ENCODE peak calls at places on chromosomes 7 and 10, in ten cellular contexts. A is upper lobe of right lung, H is IMR-90, Y is sigmoid colon, Z is lower lobe of right lung, T is lung, G is right cardiac atrium, V is heart right ventricle, Q is Karpas-422, C is GM23248. M is an unnamed sample.

GRCh38 chr10:13970231-13970966 is 360.3 kb downstream of the FRMD4A start:
- DNase-seq in A (no peak), H (no peak), Y (no peak), Z (no peak), T (no peak), G (peak; percentile 66), V (no peak), Q (no peak), C (no peak), M (no peak)

GRCh38 chr7:42932861-42933591 is 850 bp downstream of the MRPL32 start:
- DNase-seq in A (no peak), H (peak; percentile 26), Y (no peak), Z (no peak), T (no peak), G (peak; percentile 62), V (no peak), Q (peak; percentile 52), C (peak; percentile 60), M (no peak)

GRCh38 chr10:49634053-49634660 is 20.3 kb downstream of the CHAT start:
- DNase-seq in A (peak; percentile 38), H (no peak), Y (peak; percentile 48), Z (peak; percentile 38), T (no peak), G (no peak), V (no peak), Q (no peak), C (no peak), M (no peak)

GRCh38 chr10:70234668-70235447 is 1.6 kb upstream of the PPA1 start:
- DNase-seq in A (no peak), H (peak; percentile 84), Y (no peak), Z (no peak), T (no peak), G (no peak), V (no peak), Q (no peak), C (peak; percentile 95), M (no peak)

GRCh38 chr10:133230023-133230319 is at the start of gene UTF1:
- DNase-seq in A (no peak), H (no peak), Y (no peak), Z (no peak), T (no peak), G (no peak), V (no peak), Q (no peak), C (no peak), M (no peak)

GRCh38 chr7:151378496-151379192 is 31.2 kb downstream of the WDR86 start:
- DNase-seq in A (peak; percentile 54), H (no peak), Y (no peak), Z (no peak), T (no peak), G (no peak), V (no peak), Q (no peak), C (no peak), M (peak; percentile 74)

GRCh38 chr7:19455508-19456132 is 253.2 kb downstream of the POLR1F start:
- DNase-seq in A (no peak), H (no peak), Y (no peak), Z (no peak), T (no peak), G (no peak), V (no peak), Q (no peak), C (no peak), M (no peak)

GRCh38 chr10:101817542-101818118 is 614 bp downstream of the OGA start:
- DNase-seq in A (peak; percentile 94), H (peak; percentile 95), Y (peak; percentile 97), Z (peak; percentile 94), T (peak; percentile 93), G (peak; percentile 97), V (peak; percentile 88), Q (peak; percentile 72), C (peak; percentile 97), M (peak; percentile 97)

GRCh38 chr10:36676321-36677169 is 448.9 kb upstream of the ANKRD30A start:
- DNase-seq in A (no peak), H (peak; percentile 73), Y (no peak), Z (no peak), T (no peak), G (no peak), V (no peak), Q (peak; percentile 51), C (peak; percentile 71), M (no peak)

GRCh38 chr7:144386741-144387140 is 16.8 kb downstream of the NOBOX start:
- DNase-seq in A (no peak), H (peak; percentile 13), Y (no peak), Z (no peak), T (no peak), G (no peak), V (no peak), Q (no peak), C (peak; percentile 77), M (no peak)

DNA sequence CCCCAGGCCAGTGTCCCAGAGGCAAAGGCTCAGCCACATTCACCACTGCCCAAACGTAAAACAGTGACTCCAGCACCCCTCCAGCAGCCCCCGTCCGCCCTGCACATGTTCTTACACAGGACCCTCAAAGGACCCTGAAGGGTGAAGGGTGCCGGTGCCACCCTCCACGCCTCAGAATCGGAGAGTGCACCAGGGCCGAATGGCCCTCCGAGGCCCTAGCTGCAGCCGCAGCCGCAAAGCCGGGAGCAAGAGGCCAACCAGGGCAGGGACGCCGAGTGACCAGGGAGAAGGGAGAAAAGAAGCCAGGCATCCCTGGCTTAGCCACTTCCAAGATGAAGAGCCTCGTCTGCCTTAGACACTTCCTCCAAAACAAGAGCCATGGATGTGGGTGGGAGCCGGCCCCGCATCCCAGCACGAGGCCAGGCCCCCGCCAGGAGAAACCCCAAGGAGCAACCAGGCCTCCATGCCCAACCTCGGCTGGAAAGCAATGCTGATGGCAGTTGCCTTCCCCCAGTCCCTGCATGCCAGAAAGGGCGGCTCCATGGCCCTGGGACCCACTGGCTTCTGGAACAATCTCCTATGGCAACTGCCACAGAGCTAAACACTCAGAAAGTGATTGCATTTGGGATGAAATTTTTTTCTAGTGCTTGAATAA is 92.4 kb downstream of the MAD1L1 start:
- DNase-seq in A (no peak), H (no peak), Y (no peak), Z (no peak), T (no peak), G (peak; percentile 47), V (peak; percentile 6), Q (no peak), C (peak; percentile 6), M (no peak)
- H3K4me1 ChIP-seq in A (no peaks in the 10 kb centered on the region), H (no peaks in the 10 kb centered on the region), Y (no peaks in the 10 kb centered on the region), Z (no peaks in the 10 kb centered on the region), T (no peaks in the 10 kb centered on the region), G (no peaks in the 10 kb centered on the region), V (no peaks in the 10 kb centered on the region), Q (peaks cover 17% of the 10 kb centered on the region), C (no peaks in the 10 kb centered on the region), M (no peaks in the 10 kb centered on the region)

GRCh38 chr10:94366382-94366781 is 3.6 kb upstream of the NOC3L start:
- DNase-seq in A (no peak), H (no peak), Y (no peak), Z (no peak), T (no peak), G (no peak), V (no peak), Q (no peak), C (no peak), M (no peak)

GRCh38 chr10:94364480-94364879 is 1.7 kb upstream of the NOC3L start:
- DNase-seq in A (no peak), H (no peak), Y (no peak), Z (no peak), T (no peak), G (no peak), V (no peak), Q (no peak), C (no peak), M (no peak)

GRCh38 chr10:94362360-94363250 is at the start of gene NOC3L:
- DNase-seq in A (peak; percentile 98), H (peak; percentile 96), Y (peak; percentile 97), Z (peak; percentile 97), T (peak; percentile 94), G (peak; percentile 99), V (peak; percentile 96), Q (peak; percentile 94), C (peak; percentile 99), M (peak; percentile 98)

GRCh38 chr10:94361161-94361794 is 1.5 kb downstream of the NOC3L start:
- DNase-seq in A (no peak), H (no peak), Y (no peak), Z (no peak), T (no peak), G (peak; percentile 54), V (no peak), Q (no peak), C (peak; percentile 49), M (no peak)

GRCh38 chr10:94363251-94363565 is 469 bp upstream of the NOC3L start:
- DNase-seq in A (no peak), H (no peak), Y (no peak), Z (no peak), T (no peak), G (no peak), V (no peak), Q (no peak), C (no peak), M (no peak)
- H3K27ac ChIP-seq in A (peak overlapping the region; percentile 39), H (no peak overlapping the region), Y (peak overlapping the region; percentile 75), Z (peak overlapping the region; percentile 72), T (no peak overlapping the region), G (no peak overlapping the region), V (peak overlapping the region; percentile 84), Q (no peak overlapping the region), C (no peak overlapping the region), M (no peak overlapping the region)

DNA sequence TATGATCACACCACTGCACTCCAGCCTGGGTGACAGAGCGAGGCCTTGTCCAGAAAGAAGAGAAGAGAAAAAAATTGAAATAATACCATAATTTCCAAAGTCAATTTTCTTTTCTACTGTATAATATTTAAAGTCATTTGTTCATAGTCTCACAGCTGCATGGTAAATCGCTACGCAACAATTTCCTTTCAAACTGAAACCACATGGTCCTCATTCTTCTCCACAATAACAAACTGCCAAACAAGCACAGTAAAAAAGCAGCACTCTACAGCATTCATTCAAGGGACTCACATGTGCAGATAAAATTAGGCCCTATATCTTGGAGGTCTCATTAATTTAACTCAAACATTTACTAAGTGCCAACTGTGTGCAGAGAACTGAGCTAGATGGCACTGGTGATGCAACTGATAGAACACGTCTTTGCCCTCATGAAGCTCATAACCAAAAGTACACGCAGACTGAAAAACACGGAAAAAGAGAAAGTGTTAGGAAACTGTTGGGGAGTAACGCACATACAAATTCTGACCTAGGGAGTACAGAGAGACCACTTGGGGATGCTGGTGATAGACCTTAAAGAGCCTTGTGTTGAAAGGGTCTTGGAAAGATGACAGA is 68.4 kb upstream of the SRRM3 start:
- DNase-seq in A (no peak), H (no peak), Y (no peak), Z (no peak), T (no peak), G (no peak), V (no peak), Q (no peak), C (no peak), M (no peak)
- H3K4me1 ChIP-seq in A (no peaks in the 10 kb centered on the region), H (no peaks in the 10 kb centered on the region), Y (no peaks in the 10 kb centered on the region), Z (no peaks in the 10 kb centered on the region), T (no peaks in the 10 kb centered on the region), G (no peaks in the 10 kb centered on the region), V (no peaks in the 10 kb centered on the region), Q (peaks cover 3% of the 10 kb centered on the region), C (peaks cover 12% of the 10 kb centered on the region), M (no peaks in the 10 kb centered on the region)

DNA sequence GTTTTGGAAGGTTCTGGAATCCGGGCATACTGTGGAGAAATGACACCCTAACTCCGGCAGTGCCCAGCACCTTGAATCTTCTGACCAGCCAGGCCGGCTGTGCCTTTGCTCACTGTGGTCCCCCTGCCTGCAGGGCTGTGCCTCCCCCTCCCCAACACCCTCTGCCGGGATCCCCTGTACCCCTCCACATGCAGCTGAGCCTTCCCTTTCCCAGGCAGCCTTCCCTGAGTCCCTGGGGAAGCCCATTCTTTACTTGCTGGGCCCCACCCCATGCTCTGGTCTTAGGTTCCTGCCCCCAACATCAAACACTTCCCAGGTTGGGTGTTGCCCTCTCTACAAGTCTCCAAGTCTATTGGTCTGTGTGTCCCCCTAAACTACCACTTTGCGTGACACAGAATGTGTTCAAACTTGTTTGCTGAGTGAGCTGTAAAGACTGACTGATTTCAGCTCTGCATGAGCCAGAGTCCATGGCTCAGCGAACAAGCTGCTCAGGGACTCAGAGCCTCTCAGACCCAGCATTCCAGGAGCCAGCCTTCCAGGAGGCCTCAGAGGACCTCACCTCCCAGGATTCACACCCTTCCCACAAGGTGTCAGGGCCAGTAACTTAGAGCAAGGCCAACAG is 31.6 kb downstream of the CALML5 start:
- DNase-seq in A (no peak), H (no peak), Y (no peak), Z (no peak), T (no peak), G (no peak), V (no peak), Q (no peak), C (no peak), M (no peak)
- H3K27ac ChIP-seq in A (peak overlapping the region; percentile 30), H (no peak overlapping the region), Y (peak overlapping the region; percentile 85), Z (no peak overlapping the region), T (no peak overlapping the region), G (no peak overlapping the region), V (no peak overlapping the region), Q (no peak overlapping the region), C (no peak overlapping the region), M (peak overlapping the region; percentile 42)